ENCODE peak calls at places on chromosomes 7 and 10, in four cellular contexts. S, H, B and M are unnamed samples.

GRCh38 chr10:78784454-78785414 is 284.0 kb upstream of the ZMIZ1 start:
- DNase-seq in S (no peak), B (no peak), H (no peak), M (no peak)

GRCh38 chr10:45421231-45422097 is 47.4 kb downstream of the ALOX5 start:
- DNase-seq in B (no peak), H (no peak), S (no peak), M (no peak)

GRCh38 chr10:130040817-130041330 is 69.8 kb downstream of the C10orf143 start:
- DNase-seq in B (no peak), S (no peak), H (no peak), M (no peak)

GRCh38 chr7:159094030-159094740 is 50.5 kb downstream of the VIPR2 start:
- DNase-seq in H (no peak), S (no peak), B (no peak), M (no peak)

GRCh38 chr10:69226919-69227450 is 6.9 kb downstream of the HKDC1 start:
- DNase-seq in B (no peak), H (no peak), S (no peak), M (no peak)

GRCh38 chr7:18064242-18064838 is 36.7 kb upstream of the PRPS1L1 start:
- DNase-seq in H (peak; percentile 15), B (no peak), S (peak; percentile 54), M (peak; percentile 39)

GRCh38 chr10:34282186-34282585 is 532.9 kb downstream of the PARD3 start:
- DNase-seq in B (no peak), H (no peak), S (no peak), M (no peak)

GRCh38 chr7:53350241-53350640 is 314.8 kb downstream of the POM121L12 start:
- DNase-seq in H (no peak), S (peak; percentile 17), B (no peak), M (peak; percentile 14)

GRCh38 chr7:110001254-110001938 is 1089.5 kb upstream of the LRRN3 start:
- DNase-seq in S (no peak), H (no peak), B (no peak), M (no peak)

GRCh38 chr7:110007316-110007910 is 1083.5 kb upstream of the LRRN3 start:
- DNase-seq in H (no peak), B (no peak), S (no peak), M (no peak)

GRCh38 chr7:109997837-109998236 is 1093.1 kb upstream of the LRRN3 start:
- DNase-seq in H (no peak), S (no peak), B (no peak), M (no peak)

GRCh38 chr7:110003827-110004226 is 1087.1 kb upstream of the LRRN3 start:
- DNase-seq in H (no peak), B (no peak), S (no peak), M (no peak)
- TF ChIP-seq BHLHE40 in H (no peak), B (no peak), S (no peak), M (no peak)

DNA sequence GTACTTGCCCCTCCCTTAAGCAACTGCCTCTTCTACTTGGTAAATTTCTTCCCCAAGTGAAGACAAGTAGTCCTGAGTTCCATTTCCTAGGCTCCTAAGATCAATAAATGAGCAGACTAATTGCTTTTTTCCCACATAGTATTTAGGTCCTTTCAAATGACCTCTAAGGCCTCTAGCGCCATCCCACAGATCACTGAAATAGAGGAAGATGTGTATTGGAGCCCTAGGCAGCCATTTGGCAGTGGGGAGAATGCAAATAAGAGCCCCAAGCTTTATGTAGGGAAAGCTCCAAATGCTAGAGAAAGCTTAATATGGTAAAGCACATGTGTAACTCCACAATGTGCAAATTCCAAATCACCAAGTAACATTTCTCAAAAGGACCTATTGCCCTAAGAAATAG is 316.5 kb upstream of the PHF14 start:
- DNase-seq in B (no peak), H (no peak), S (no peak), M (no peak)
- TF ChIP-seq FOXM1 in B (no peak), H (no peak), S (no peak), M (no peak)

GRCh38 chr7:68564741-68565140 is 1033.5 kb upstream of the AUTS2 start:
- DNase-seq in S (no peak), B (no peak), H (no peak), M (no peak)
- TF ChIP-seq FOXK2 in S (no peak), B (no peak), H (no peak), M (no peak)

DNA sequence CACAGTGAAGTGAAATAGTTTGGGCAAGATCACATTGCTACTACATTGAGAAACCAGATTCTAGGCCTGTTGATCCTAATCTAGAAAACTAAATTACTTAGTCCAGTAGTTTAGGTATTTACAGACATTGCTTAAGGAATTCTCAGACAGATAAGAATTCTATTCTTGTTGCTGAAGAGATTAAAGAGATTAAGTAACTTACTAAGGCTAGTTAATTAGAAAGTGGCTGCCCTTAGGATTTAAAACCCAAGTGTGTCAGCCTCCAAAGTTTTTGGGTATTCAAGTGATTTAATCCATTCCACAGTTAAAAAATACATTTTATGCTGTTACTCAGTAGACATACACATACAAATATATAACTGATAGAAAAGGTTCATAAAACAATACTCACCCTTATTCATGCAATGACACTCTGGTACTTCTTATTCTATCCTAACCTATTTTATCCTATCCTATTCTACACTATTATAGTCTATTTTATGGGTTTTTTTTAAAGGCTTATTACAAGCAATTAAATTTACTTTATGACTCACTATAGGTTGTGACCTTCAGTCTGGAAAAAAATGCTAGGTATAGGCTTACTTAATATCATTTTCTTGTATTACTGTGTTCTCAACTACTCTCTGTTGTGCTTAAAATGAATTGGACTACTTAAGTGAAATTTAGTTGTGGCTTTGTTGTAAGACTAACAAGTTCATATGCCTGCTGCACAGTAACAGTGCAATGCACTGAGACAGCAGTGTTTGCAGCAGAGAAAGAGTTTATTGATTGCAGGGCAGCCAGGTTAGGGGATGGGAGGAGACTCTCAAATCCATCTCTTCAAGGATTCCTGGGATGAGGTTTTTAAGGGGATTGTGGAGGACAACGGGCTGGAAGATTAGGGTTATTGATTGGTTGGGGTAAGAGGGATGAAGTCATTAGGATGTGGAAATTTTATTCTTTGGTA is 10.7 kb downstream of the SPAM1 start:
- DNase-seq in H (no peak), B (no peak), S (no peak), M (no peak)
- TF ChIP-seq BHLHE40 in H (no peak), B (no peak), S (no peak), M (no peak)